ENCODE peak calls at places on chromosomes 6 and 20, in ten cellular contexts. B, C, T, S, X, Y, Z, W, I and G are unnamed samples.
A peak's percentile ranks its signal among the peaks of the same experiment; 100 is the strongest.

GRCh38 chr20:36368869-36369268 is 62.7 kb downstream of the DLGAP4 start:
- DNase-seq in B (no peak), C (no peak), T (no peak), S (no peak), X (no peak), Y (no peak), Z (no peak), W (no peak), I (no peak), G (no peak)

GRCh38 chr6:100948381-100949133 is 67.4 kb upstream of the ASCC3 start:
- DNase-seq in B (no peak), C (no peak), T (no peak), S (peak; percentile 0), X (no peak), Y (no peak), Z (no peak), W (no peak), I (no peak), G (no peak)

GRCh38 chr6:13331516-13332348 is 3.4 kb upstream of the TBC1D7 start:
- DNase-seq in B (no peak), C (peak; percentile 35), T (no peak), S (peak; percentile 29), X (no peak), Y (no peak), Z (peak; percentile 57), W (no peak), I (no peak), G (no peak)

GRCh38 chr20:58740356-58741308 is 48.0 kb downstream of the NPEPL1 start:
- DNase-seq in B (no peak), C (no peak), T (no peak), S (no peak), X (no peak), Y (no peak), Z (no peak), W (no peak), I (no peak), G (no peak)

GRCh38 chr6:137099689-137100398 is 55.1 kb upstream of the IL20RA start:
- DNase-seq in B (no peak), C (no peak), T (no peak), S (no peak), X (no peak), Y (no peak), Z (no peak), W (no peak), I (no peak), G (no peak)

GRCh38 chr6:44431118-44431725 is 43.7 kb downstream of the CDC5L start:
- DNase-seq in B (peak; percentile 57), C (peak; percentile 62), T (peak; percentile 43), S (peak; percentile 73), X (no peak), Y (no peak), Z (peak; percentile 73), W (no peak), I (peak; percentile 45), G (peak; percentile 28)

GRCh38 chr6:22363166-22363965 is 66.5 kb upstream of the PRL start:
- DNase-seq in B (no peak), C (no peak), T (no peak), S (no peak), X (no peak), Y (no peak), Z (peak; percentile 67), W (no peak), I (no peak), G (no peak)

GRCh38 chr6:145319605-145320004 is 415.7 kb downstream of the EPM2A start:
- DNase-seq in B (no peak), C (no peak), T (no peak), S (no peak), X (no peak), Y (no peak), Z (no peak), W (no peak), I (no peak), G (no peak)

GRCh38 chr6:109447087-109447486 is 6.6 kb downstream of the SMPD2 start:
- DNase-seq in B (no peak), C (no peak), T (no peak), S (no peak), X (no peak), Y (no peak), Z (no peak), W (no peak), I (no peak), G (no peak)

GRCh38 chr6:36109092-36109491 is 21.2 kb upstream of the MAPK13 start:
- DNase-seq in B (no peak), C (no peak), T (no peak), S (no peak), X (no peak), Y (no peak), Z (no peak), W (no peak), I (no peak), G (no peak)

GRCh38 chr6:166509193-166509592 is 77.3 kb downstream of the RAMACL start:
- DNase-seq in B (no peak), C (no peak), T (no peak), S (no peak), X (no peak), Y (no peak), Z (no peak), W (no peak), I (no peak), G (no peak)
- H3K36me3 ChIP-seq in B (no peaks in the 10 kb centered on the region), C (no peaks in the 10 kb centered on the region), T (no peaks in the 10 kb centered on the region), S (peaks cover 58% of the 10 kb centered on the region), X (no peaks in the 10 kb centered on the region), Y (no peaks in the 10 kb centered on the region), Z (peaks cover 47% of the 10 kb centered on the region), W (no peaks in the 10 kb centered on the region), I (no peaks in the 10 kb centered on the region), G (no peaks in the 10 kb centered on the region)

DNA sequence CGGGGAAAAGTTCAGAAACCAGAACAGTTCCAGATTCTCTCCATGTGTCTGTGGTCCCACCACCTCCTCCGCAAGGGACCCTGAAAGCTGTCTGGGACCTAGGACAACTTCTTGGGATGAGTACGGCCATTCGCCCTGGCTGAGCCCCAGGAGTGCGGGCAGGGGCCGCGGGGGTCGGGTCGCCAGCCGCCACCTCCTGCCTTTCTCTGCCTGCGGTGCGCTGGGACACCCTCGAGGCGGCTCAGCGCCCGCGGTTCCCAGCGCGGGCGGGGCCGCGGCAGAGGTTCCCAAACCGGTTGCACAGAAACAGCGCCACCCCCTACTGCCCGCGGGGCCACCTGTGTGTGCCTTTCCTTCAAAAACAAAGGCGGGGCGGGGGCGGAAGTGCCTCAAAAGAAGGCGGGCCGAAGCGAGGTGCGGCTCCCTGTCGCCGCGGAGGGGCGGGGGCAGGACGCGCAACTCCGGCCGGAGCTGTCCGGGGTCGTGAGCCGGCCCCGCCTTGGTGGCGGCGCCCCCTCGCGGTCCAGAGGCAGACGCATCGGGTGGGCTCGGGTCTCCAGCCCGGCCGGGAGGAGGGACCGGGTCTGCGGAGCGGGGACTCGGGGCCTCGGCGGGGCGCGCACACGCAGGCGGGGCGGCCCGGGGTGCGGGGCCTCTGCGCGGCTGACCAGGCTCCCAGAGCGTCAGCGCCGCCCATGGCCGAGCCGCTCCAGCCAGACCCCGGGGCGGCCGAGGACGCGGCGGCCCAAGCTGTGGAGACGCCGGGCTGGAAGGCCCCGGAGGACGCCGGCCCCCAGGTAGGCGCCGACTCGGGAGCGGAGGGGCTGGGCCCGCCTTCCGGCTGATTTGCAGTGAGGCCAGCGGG is at the start of gene HEBP2:
- DNase-seq in B (peak; percentile 92), C (peak; percentile 97), T (peak; percentile 94), S (peak; percentile 65), X (peak; percentile 97), Y (peak; percentile 98), Z (peak; percentile 86), W (peak; percentile 99), I (peak; percentile 98), G (peak; percentile 95)
- TF ChIP-seq POLR2A in B (peak; percentile 52), C (peak; percentile 88), T (peak; percentile 69), S (no peak), X (peak; percentile 12), Y (peak; percentile 58), Z (peak; percentile 61), W (peak; percentile 87), I (peak; percentile 81), G (peak; percentile 87)

DNA sequence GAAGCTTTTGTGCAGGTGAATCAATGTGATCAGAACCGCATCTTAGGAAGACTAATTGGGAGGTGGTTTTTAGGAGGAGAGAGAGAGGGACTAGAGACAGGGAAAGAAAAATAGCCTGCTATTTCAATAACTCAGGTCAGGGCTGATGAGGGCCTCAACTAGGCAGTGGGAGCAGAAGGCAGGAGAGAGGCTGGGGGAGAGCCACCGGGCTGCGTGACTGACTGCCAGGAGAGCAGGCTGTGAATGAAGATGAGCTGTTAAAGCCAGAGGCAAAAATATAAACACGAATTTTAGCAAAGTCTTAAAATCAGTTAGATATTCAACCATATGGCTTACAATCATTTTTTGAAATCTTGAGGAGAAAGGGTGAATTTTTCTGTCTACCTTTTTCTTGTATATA is 149.6 kb downstream of the IPCEF1 start:
- DNase-seq in B (no peak), C (no peak), T (no peak), S (no peak), X (no peak), Y (no peak), Z (no peak), W (no peak), I (no peak), G (no peak)
- H3K36me3 ChIP-seq in B (no peaks in the 10 kb centered on the region), C (no peaks in the 10 kb centered on the region), T (no peaks in the 10 kb centered on the region), S (no peaks in the 10 kb centered on the region), X (no peaks in the 10 kb centered on the region), Y (no peaks in the 10 kb centered on the region), Z (no peaks in the 10 kb centered on the region), W (no peaks in the 10 kb centered on the region), I (no peaks in the 10 kb centered on the region), G (no peaks in the 10 kb centered on the region)

GRCh38 chr6:41289815-41290214 is 3.3 kb upstream of the TREM1 start:
- DNase-seq in B (no peak), C (no peak), T (no peak), S (no peak), X (no peak), Y (no peak), Z (no peak), W (no peak), I (no peak), G (no peak)

GRCh38 chr6:41283597-41283996 is 2.9 kb downstream of the TREM1 start:
- DNase-seq in B (no peak), C (no peak), T (no peak), S (no peak), X (no peak), Y (no peak), Z (no peak), W (no peak), I (no peak), G (no peak)

GRCh38 chr6:41284726-41285125 is 1.8 kb downstream of the TREM1 start:
- DNase-seq in B (no peak), C (no peak), T (no peak), S (peak; percentile 20), X (no peak), Y (no peak), Z (no peak), W (no peak), I (no peak), G (no peak)

GRCh38 chr6:41288025-41288777 is 1.7 kb upstream of the TREM1 start:
- DNase-seq in B (no peak), C (no peak), T (no peak), S (peak; percentile 11), X (no peak), Y (no peak), Z (no peak), W (no peak), I (no peak), G (no peak)

GRCh38 chr6:41286544-41287346 is at the start of gene TREM1:
- DNase-seq in B (no peak), C (no peak), T (peak; percentile 70), S (peak; percentile 51), X (no peak), Y (no peak), Z (no peak), W (no peak), I (no peak), G (no peak)
- TF ChIP-seq POLR2A in B (no peak), C (no peak), T (no peak), S (no peak), X (no peak), Y (no peak), Z (no peak), W (peak; percentile 31), I (no peak), G (no peak)